ENCODE peak calls at places on chromosome 6, in eight cellular contexts. C is HepG2; P is hippocampal formation; G is stimulated activated CD8-positive, alpha-beta memory T cell treated with anti-CD3 and anti-CD28 coated beads, Interleukin-2, amount 100 ng/mL, for 1 hour; Z is frontal cortex; A is Calu3; R is C1 segment of cervical spinal cord; K is progenitor cell of endocrine pancreas. L is an unnamed sample.

GRCh38 chr6:41199427-41200246 is 1.3 kb downstream of the TREML2 start:
- DNase-seq in C (no peak), P (no peak), G (no peak), Z (no peak), A (no peak), R (no peak), K (no peak), L (no peak)

GRCh38 chr6:10692965-10693538 is 1.4 kb downstream of the C6orf52 start:
- DNase-seq in C (no peak), P (no peak), G (no peak), Z (no peak), A (no peak), R (no peak), K (no peak), L (no peak)

GRCh38 chr6:10695086-10695657 is 400 bp downstream of the PAK1IP1 start:
- DNase-seq in C (no peak), P (no peak), G (no peak), Z (no peak), A (no peak), R (no peak), K (no peak), L (no peak)

GRCh38 chr6:139514819-139515218 is 140.4 kb upstream of the CITED2 start:
- DNase-seq in C (no peak), P (no peak), G (no peak), Z (no peak), A (no peak), R (no peak), K (no peak), L (no peak)

GRCh38 chr6:110064744-110065524 is 86.8 kb downstream of the GPR6 start:
- DNase-seq in C (no peak), P (no peak), G (no peak), Z (no peak), A (no peak), R (no peak), K (no peak), L (no peak)

GRCh38 chr6:7594579-7595125 is 4.7 kb downstream of the SNRNP48 start:
- DNase-seq in C (no peak), P (no peak), G (no peak), Z (no peak), A (no peak), R (no peak), K (no peak), L (no peak)

GRCh38 chr6:101477436-101477835 is 83.9 kb downstream of the GRIK2 start:
- DNase-seq in C (no peak), P (no peak), G (no peak), Z (no peak), A (no peak), R (no peak), K (no peak), L (no peak)

GRCh38 chr6:132298344-132298949 is 102.8 kb downstream of the MOXD1 start:
- DNase-seq in C (peak), P (peak), G (no peak), Z (peak), A (peak), R (peak), K (no peak), L (no peak)

GRCh38 chr6:4641461-4641860 is 134.7 kb upstream of the CDYL start:
- DNase-seq in C (no peak), P (no peak), G (no peak), Z (no peak), A (no peak), R (no peak), K (no peak), L (no peak)

GRCh38 chr6:55208469-55208868 is 34.2 kb downstream of the HCRTR2 start:
- DNase-seq in C (no peak), P (no peak), G (no peak), Z (no peak), A (no peak), R (no peak), K (no peak), L (no peak)

GRCh38 chr6:39088331-39088730 is 26.7 kb downstream of the SAYSD1 start:
- DNase-seq in C (peak), P (peak), G (no peak), Z (no peak), A (no peak), R (peak), K (peak), L (no peak)

GRCh38 chr6:44064089-44064947 is 62.9 kb downstream of the MRPL14 start:
- DNase-seq in C (peak), P (no peak), G (no peak), Z (no peak), A (peak), R (no peak), K (no peak), L (no peak)

GRCh38 chr6:116928667-116929066 is 51.6 kb downstream of the RFX6 start:
- DNase-seq in C (no peak), P (no peak), G (no peak), Z (no peak), A (no peak), R (no peak), K (no peak), L (no peak)

GRCh38 chr6:167401525-167402194 is 76.8 kb downstream of the TTLL2 start:
- DNase-seq in C (no peak), P (no peak), G (no peak), Z (no peak), A (no peak), R (no peak), K (no peak), L (no peak)

GRCh38 chr6:79671605-79672266 is 40.6 kb downstream of the SH3BGRL2 start:
- DNase-seq in C (peak), P (no peak), G (peak), Z (no peak), A (peak), R (no peak), K (no peak), L (no peak)

GRCh38 chr6:139066080-139066479 is 37.5 kb downstream of the ABRACL start:
- DNase-seq in C (no peak), P (no peak), G (no peak), Z (no peak), A (no peak), R (no peak), K (no peak), L (no peak)

GRCh38 chr6:73713426-73714147 is 17.6 kb downstream of the CD109 start:
- DNase-seq in C (no peak), P (no peak), G (no peak), Z (no peak), A (no peak), R (no peak), K (no peak), L (no peak)

GRCh38 chr6:138912308-138912707 is 75.7 kb downstream of the REPS1 start:
- DNase-seq in C (no peak), P (no peak), G (no peak), Z (no peak), A (no peak), R (no peak), K (no peak), L (no peak)

GRCh38 chr6:17091122-17091521 is 10.7 kb upstream of the STMND1 start:
- DNase-seq in C (no peak), P (no peak), G (no peak), Z (no peak), A (no peak), R (no peak), K (no peak), L (no peak)

GRCh38 chr6:93792751-93793150 is 373.4 kb upstream of the EPHA7 start:
- DNase-seq in C (no peak), P (no peak), G (no peak), Z (no peak), A (no peak), R (no peak), K (no peak), L (no peak)

GRCh38 chr6:150119256-150119655 is 23.6 kb upstream of the PPP1R14C start:
- DNase-seq in C (no peak), P (no peak), G (no peak), Z (no peak), A (no peak), R (no peak), K (no peak), L (no peak)

GRCh38 chr6:85168146-85168545 is 281.7 kb upstream of the NT5E start:
- DNase-seq in C (no peak), P (no peak), G (no peak), Z (no peak), A (no peak), R (no peak), K (no peak), L (no peak)

GRCh38 chr6:158506577-158506976 is 53.3 kb upstream of the TMEM181 start:
- DNase-seq in C (peak), P (no peak), G (no peak), Z (no peak), A (no peak), R (no peak), K (peak), L (no peak)

L was measured in cortex of kidney.